ENCODE peak calls at places on chromosomes 12 and 14, in ten cellular contexts. One of them, this sample, is unnamed.

GRCh38 chr14:104085032-104085888 is at the start of gene ASPG:
- DNase-seq in kidney epithelial cell: no peak
- DNase-seq in astrocyte: no peak
- DNase-seq in thoracic aorta: no peak
- DNase-seq in heart left ventricle: peak
- DNase-seq in GM12865: no peak
- DNase-seq in IMR-90: no peak
- DNase-seq in tibial nerve: no peak
- DNase-seq in adipocyte: peak
- DNase-seq in cardiac fibroblast: no peak
- DNase-seq in this sample: no peak

GRCh38 chr12:54584128-54584527 is 4.3 kb downstream of the PPP1R1A start:
- DNase-seq in astrocyte: no peak
- DNase-seq in adipocyte: no peak
- DNase-seq in tibial nerve: no peak
- DNase-seq in kidney epithelial cell: no peak
- DNase-seq in thoracic aorta: no peak
- DNase-seq in GM12865: no peak
- DNase-seq in IMR-90: no peak
- DNase-seq in cardiac fibroblast: no peak
- DNase-seq in heart left ventricle: no peak
- DNase-seq in this sample: no peak

GRCh38 chr12:60872850-60873713 is 1277.3 kb downstream of the SLC16A7 start:
- DNase-seq in astrocyte: no peak
- DNase-seq in kidney epithelial cell: no peak
- DNase-seq in thoracic aorta: no peak
- DNase-seq in tibial nerve: no peak
- DNase-seq in IMR-90: no peak
- DNase-seq in heart left ventricle: peak
- DNase-seq in adipocyte: no peak
- DNase-seq in cardiac fibroblast: no peak
- DNase-seq in GM12865: no peak
- DNase-seq in this sample: no peak

GRCh38 chr14:33486499-33486898 is 464.4 kb downstream of the EGLN3 start:
- DNase-seq in astrocyte: no peak
- DNase-seq in adipocyte: no peak
- DNase-seq in tibial nerve: no peak
- DNase-seq in kidney epithelial cell: no peak
- DNase-seq in GM12865: no peak
- DNase-seq in thoracic aorta: no peak
- DNase-seq in IMR-90: no peak
- DNase-seq in cardiac fibroblast: no peak
- DNase-seq in heart left ventricle: no peak
- DNase-seq in this sample: no peak

GRCh38 chr12:57749061-57749460 is 3.0 kb downstream of the CDK4 start:
- DNase-seq in heart left ventricle: no peak
- DNase-seq in astrocyte: no peak
- DNase-seq in GM12865: no peak
- DNase-seq in IMR-90: no peak
- DNase-seq in cardiac fibroblast: no peak
- DNase-seq in tibial nerve: no peak
- DNase-seq in thoracic aorta: no peak
- DNase-seq in kidney epithelial cell: no peak
- DNase-seq in adipocyte: no peak
- DNase-seq in this sample: no peak

GRCh38 chr14:89576132-89576923 is 159.3 kb upstream of the FOXN3 start:
- DNase-seq in kidney epithelial cell: no peak
- DNase-seq in thoracic aorta: no peak
- DNase-seq in heart left ventricle: no peak
- DNase-seq in astrocyte: no peak
- DNase-seq in adipocyte: no peak
- DNase-seq in IMR-90: peak
- DNase-seq in tibial nerve: no peak
- DNase-seq in cardiac fibroblast: no peak
- DNase-seq in GM12865: no peak
- DNase-seq in this sample: no peak

GRCh38 chr12:6228535-6229223 is 28.5 kb downstream of the CD9 start:
- DNase-seq in astrocyte: no peak
- DNase-seq in heart left ventricle: peak
- DNase-seq in tibial nerve: no peak
- DNase-seq in GM12865: no peak
- DNase-seq in IMR-90: no peak
- DNase-seq in kidney epithelial cell: no peak
- DNase-seq in cardiac fibroblast: no peak
- DNase-seq in adipocyte: no peak
- DNase-seq in thoracic aorta: no peak
- DNase-seq in this sample: no peak

GRCh38 chr14:67370830-67371229 is 10.7 kb downstream of the EIF2S1 start:
- DNase-seq in cardiac fibroblast: peak
- DNase-seq in GM12865: no peak
- DNase-seq in IMR-90: peak
- DNase-seq in adipocyte: no peak
- DNase-seq in tibial nerve: no peak
- DNase-seq in thoracic aorta: no peak
- DNase-seq in heart left ventricle: no peak
- DNase-seq in astrocyte: peak
- DNase-seq in kidney epithelial cell: no peak
- DNase-seq in this sample: no peak

GRCh38 chr12:113070117-113070906 is 13.8 kb downstream of the DTX1 start:
- DNase-seq in kidney epithelial cell: no peak
- DNase-seq in heart left ventricle: peak
- DNase-seq in adipocyte: no peak
- DNase-seq in IMR-90: no peak
- DNase-seq in tibial nerve: no peak
- DNase-seq in thoracic aorta: no peak
- DNase-seq in astrocyte: no peak
- DNase-seq in cardiac fibroblast: no peak
- DNase-seq in GM12865: peak
- DNase-seq in this sample: peak

GRCh38 chr12:124844411-124845397 is 19.0 kb downstream of the SCARB1 start:
- DNase-seq in GM12865: no peak
- DNase-seq in kidney epithelial cell: no peak
- DNase-seq in astrocyte: no peak
- DNase-seq in tibial nerve: no peak
- DNase-seq in adipocyte: no peak
- DNase-seq in thoracic aorta: no peak
- DNase-seq in IMR-90: no peak
- DNase-seq in heart left ventricle: no peak
- DNase-seq in cardiac fibroblast: no peak
- DNase-seq in this sample: no peak

GRCh38 chr14:50666772-50667490 is 1.2 kb downstream of the SAV1 start:
- DNase-seq in cardiac fibroblast: peak
- DNase-seq in IMR-90: peak
- DNase-seq in tibial nerve: no peak
- DNase-seq in astrocyte: peak
- DNase-seq in heart left ventricle: peak
- DNase-seq in kidney epithelial cell: no peak
- DNase-seq in GM12865: peak
- DNase-seq in adipocyte: peak
- DNase-seq in thoracic aorta: no peak
- DNase-seq in this sample: peak

GRCh38 chr14:76575108-76575507 is 186.2 kb upstream of the VASH1 start:
- DNase-seq in IMR-90: no peak
- DNase-seq in heart left ventricle: no peak
- DNase-seq in astrocyte: no peak
- DNase-seq in tibial nerve: no peak
- DNase-seq in GM12865: no peak
- DNase-seq in cardiac fibroblast: no peak
- DNase-seq in adipocyte: no peak
- DNase-seq in thoracic aorta: no peak
- DNase-seq in kidney epithelial cell: no peak
- DNase-seq in this sample: no peak

DNA sequence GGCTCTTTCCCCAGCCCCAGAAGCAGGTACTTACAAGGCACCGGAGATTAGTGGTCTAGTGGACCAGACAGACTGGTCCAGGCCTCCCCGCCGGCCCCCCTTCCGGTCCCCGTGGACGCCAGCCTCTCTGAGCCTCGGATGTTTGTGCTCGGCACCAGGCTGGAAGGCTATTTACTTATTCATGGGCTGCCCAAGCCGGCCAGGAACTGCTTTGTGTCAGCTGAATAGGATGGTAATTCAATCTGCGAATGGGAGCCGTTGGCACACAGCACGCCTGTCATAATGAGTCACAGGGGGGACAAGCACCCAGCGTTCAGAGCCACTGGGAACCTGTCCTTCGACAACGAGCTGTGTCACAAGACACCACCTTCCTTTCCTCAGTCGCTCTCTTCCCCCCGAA is 82.3 kb downstream of the RIMBP2 start:
- DNase-seq in IMR-90: no peak
- DNase-seq in tibial nerve: no peak
- DNase-seq in astrocyte: no peak
- DNase-seq in cardiac fibroblast: no peak
- DNase-seq in thoracic aorta: no peak
- DNase-seq in kidney epithelial cell: no peak
- DNase-seq in heart left ventricle: no peak
- DNase-seq in GM12865: no peak
- DNase-seq in adipocyte: no peak
- DNase-seq in this sample: no peak
- H3K4me3 ChIP-seq in IMR-90: no peak
- H3K4me3 ChIP-seq in tibial nerve: no peak
- H3K4me3 ChIP-seq in astrocyte: no peak
- H3K4me3 ChIP-seq in cardiac fibroblast: no peak
- H3K4me3 ChIP-seq in thoracic aorta: no peak
- H3K4me3 ChIP-seq in kidney epithelial cell: no peak
- H3K4me3 ChIP-seq in heart left ventricle: no peak
- H3K4me3 ChIP-seq in GM12865: no peak
- H3K4me3 ChIP-seq in adipocyte: no peak
- H3K4me3 ChIP-seq in this sample: no peak

GRCh38 chr12:103834897-103835390 is 6.1 kb downstream of the NT5DC3 start:
- DNase-seq in kidney epithelial cell: no peak
- DNase-seq in tibial nerve: no peak
- DNase-seq in GM12865: no peak
- DNase-seq in astrocyte: no peak
- DNase-seq in heart left ventricle: no peak
- DNase-seq in cardiac fibroblast: no peak
- DNase-seq in adipocyte: no peak
- DNase-seq in thoracic aorta: no peak
- DNase-seq in IMR-90: no peak
- DNase-seq in this sample: no peak
- H3K4me3 ChIP-seq in kidney epithelial cell: no peak
- H3K4me3 ChIP-seq in tibial nerve: no peak
- H3K4me3 ChIP-seq in GM12865: no peak
- H3K4me3 ChIP-seq in astrocyte: no peak
- H3K4me3 ChIP-seq in heart left ventricle: no peak
- H3K4me3 ChIP-seq in cardiac fibroblast: no peak
- H3K4me3 ChIP-seq in adipocyte: no peak
- H3K4me3 ChIP-seq in thoracic aorta: peak
- H3K4me3 ChIP-seq in IMR-90: no peak
- H3K4me3 ChIP-seq in this sample: no peak

DNA sequence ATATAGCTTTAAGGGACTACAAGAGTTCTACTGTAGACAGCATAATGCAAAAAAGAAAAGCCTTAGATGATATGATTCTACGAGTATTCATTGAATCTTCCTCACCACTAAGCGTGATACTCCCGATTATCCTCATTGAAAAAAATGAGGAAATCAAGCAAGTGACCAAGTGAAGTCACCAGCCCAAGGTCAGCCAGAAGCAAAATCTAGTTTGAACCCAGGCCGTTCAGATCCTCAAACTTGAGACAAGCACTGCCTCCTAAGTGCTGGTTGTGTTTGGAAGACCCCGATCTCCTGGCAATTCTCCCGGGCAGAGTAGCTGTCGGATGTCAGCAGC is 834 bp downstream of the GIT2 start:
- DNase-seq in IMR-90: no peak
- DNase-seq in thoracic aorta: no peak
- DNase-seq in astrocyte: no peak
- DNase-seq in cardiac fibroblast: no peak
- DNase-seq in tibial nerve: no peak
- DNase-seq in kidney epithelial cell: no peak
- DNase-seq in heart left ventricle: no peak
- DNase-seq in adipocyte: peak
- DNase-seq in GM12865: no peak
- DNase-seq in this sample: no peak
- H3K4me3 ChIP-seq in IMR-90: peak
- H3K4me3 ChIP-seq in thoracic aorta: peak
- H3K4me3 ChIP-seq in astrocyte: peak
- H3K4me3 ChIP-seq in cardiac fibroblast: peak
- H3K4me3 ChIP-seq in tibial nerve: peak
- H3K4me3 ChIP-seq in kidney epithelial cell: peak
- H3K4me3 ChIP-seq in heart left ventricle: peak
- H3K4me3 ChIP-seq in adipocyte: peak
- H3K4me3 ChIP-seq in GM12865: peak
- H3K4me3 ChIP-seq in this sample: peak

GRCh38 chr12:53079226-53080117 is at the start of gene SPRYD3:
- DNase-seq in astrocyte: peak
- DNase-seq in heart left ventricle: peak
- DNase-seq in IMR-90: peak
- DNase-seq in thoracic aorta: peak
- DNase-seq in tibial nerve: peak
- DNase-seq in cardiac fibroblast: peak
- DNase-seq in adipocyte: peak
- DNase-seq in GM12865: peak
- DNase-seq in kidney epithelial cell: peak
- DNase-seq in this sample: peak
- H3K4me3 ChIP-seq in astrocyte: peak
- H3K4me3 ChIP-seq in heart left ventricle: peak
- H3K4me3 ChIP-seq in IMR-90: peak
- H3K4me3 ChIP-seq in thoracic aorta: peak
- H3K4me3 ChIP-seq in tibial nerve: peak
- H3K4me3 ChIP-seq in cardiac fibroblast: peak
- H3K4me3 ChIP-seq in adipocyte: peak
- H3K4me3 ChIP-seq in GM12865: peak
- H3K4me3 ChIP-seq in kidney epithelial cell: peak
- H3K4me3 ChIP-seq in this sample: peak

GRCh38 chr14:52950410-52950897 is 396 bp downstream of the FERMT2 start:
- DNase-seq in kidney epithelial cell: no peak
- DNase-seq in astrocyte: peak
- DNase-seq in cardiac fibroblast: peak
- DNase-seq in thoracic aorta: peak
- DNase-seq in IMR-90: peak
- DNase-seq in heart left ventricle: peak
- DNase-seq in tibial nerve: no peak
- DNase-seq in adipocyte: peak
- DNase-seq in GM12865: peak
- DNase-seq in this sample: peak

GRCh38 chr14:52949711-52950409 is 990 bp downstream of the FERMT2 start:
- DNase-seq in heart left ventricle: no peak
- DNase-seq in cardiac fibroblast: peak
- DNase-seq in kidney epithelial cell: no peak
- DNase-seq in GM12865: no peak
- DNase-seq in adipocyte: peak
- DNase-seq in astrocyte: peak
- DNase-seq in tibial nerve: peak
- DNase-seq in IMR-90: peak
- DNase-seq in thoracic aorta: no peak
- DNase-seq in this sample: peak

GRCh38 chr14:52948836-52949235 is 2.0 kb downstream of the FERMT2 start:
- DNase-seq in heart left ventricle: no peak
- DNase-seq in IMR-90: no peak
- DNase-seq in kidney epithelial cell: no peak
- DNase-seq in GM12865: no peak
- DNase-seq in thoracic aorta: no peak
- DNase-seq in adipocyte: no peak
- DNase-seq in astrocyte: no peak
- DNase-seq in cardiac fibroblast: no peak
- DNase-seq in tibial nerve: no peak
- DNase-seq in this sample: no peak

GRCh38 chr14:52948039-52948438 is 2.8 kb downstream of the FERMT2 start:
- DNase-seq in tibial nerve: no peak
- DNase-seq in astrocyte: no peak
- DNase-seq in thoracic aorta: no peak
- DNase-seq in heart left ventricle: no peak
- DNase-seq in IMR-90: no peak
- DNase-seq in cardiac fibroblast: peak
- DNase-seq in adipocyte: no peak
- DNase-seq in kidney epithelial cell: no peak
- DNase-seq in GM12865: no peak
- DNase-seq in this sample: no peak

GRCh38 chr14:52949249-52949648 is 1.6 kb downstream of the FERMT2 start:
- DNase-seq in IMR-90: no peak
- DNase-seq in astrocyte: no peak
- DNase-seq in tibial nerve: no peak
- DNase-seq in cardiac fibroblast: no peak
- DNase-seq in adipocyte: no peak
- DNase-seq in heart left ventricle: no peak
- DNase-seq in GM12865: no peak
- DNase-seq in thoracic aorta: no peak
- DNase-seq in kidney epithelial cell: no peak
- DNase-seq in this sample: no peak
- H3K4me3 ChIP-seq in IMR-90: peak
- H3K4me3 ChIP-seq in astrocyte: peak
- H3K4me3 ChIP-seq in tibial nerve: peak
- H3K4me3 ChIP-seq in cardiac fibroblast: peak
- H3K4me3 ChIP-seq in adipocyte: peak
- H3K4me3 ChIP-seq in heart left ventricle: peak
- H3K4me3 ChIP-seq in GM12865: peak
- H3K4me3 ChIP-seq in thoracic aorta: peak
- H3K4me3 ChIP-seq in kidney epithelial cell: peak
- H3K4me3 ChIP-seq in this sample: peak